ENCODE peak calls at places on chromosome 10, in six cellular contexts. One of them, this sample, is unnamed.

GRCh38 chr10:124614003-124614659 is 130.0 kb downstream of the FAM53B start:
- DNase-seq in B cell: no peak
- DNase-seq in stimulated activated CD8-positive, alpha-beta memory T cell treated with anti-CD3 and anti-CD28 coated beads, Interleukin-7, amount 100 ng/mL, for 1 hour: no peak
- DNase-seq in CD8-positive, alpha-beta T cell: no peak
- DNase-seq in fibroblast of lung: no peak
- DNase-seq in ELF-1: no peak
- DNase-seq in this sample: no peak

GRCh38 chr10:124086787-124087671 is 6.4 kb downstream of the CHST15 start:
- DNase-seq in B cell: no peak
- DNase-seq in stimulated activated CD8-positive, alpha-beta memory T cell treated with anti-CD3 and anti-CD28 coated beads, Interleukin-7, amount 100 ng/mL, for 1 hour: no peak
- DNase-seq in CD8-positive, alpha-beta T cell: no peak
- DNase-seq in fibroblast of lung: no peak
- DNase-seq in ELF-1: no peak
- DNase-seq in this sample: no peak

GRCh38 chr10:73850863-73851461 is 23.4 kb downstream of the CAMK2G start:
- DNase-seq in B cell: no peak
- DNase-seq in stimulated activated CD8-positive, alpha-beta memory T cell treated with anti-CD3 and anti-CD28 coated beads, Interleukin-7, amount 100 ng/mL, for 1 hour: no peak
- DNase-seq in CD8-positive, alpha-beta T cell: no peak
- DNase-seq in fibroblast of lung: no peak
- DNase-seq in ELF-1: peak
- DNase-seq in this sample: no peak

GRCh38 chr10:104099941-104100340 is 14.3 kb upstream of the COL17A1 start:
- DNase-seq in B cell: no peak
- DNase-seq in stimulated activated CD8-positive, alpha-beta memory T cell treated with anti-CD3 and anti-CD28 coated beads, Interleukin-7, amount 100 ng/mL, for 1 hour: no peak
- DNase-seq in CD8-positive, alpha-beta T cell: no peak
- DNase-seq in fibroblast of lung: no peak
- DNase-seq in ELF-1: no peak
- DNase-seq in this sample: no peak

GRCh38 chr10:11415095-11415494 is 196.4 kb downstream of the USP6NL start:
- DNase-seq in B cell: no peak
- DNase-seq in stimulated activated CD8-positive, alpha-beta memory T cell treated with anti-CD3 and anti-CD28 coated beads, Interleukin-7, amount 100 ng/mL, for 1 hour: no peak
- DNase-seq in CD8-positive, alpha-beta T cell: no peak
- DNase-seq in fibroblast of lung: no peak
- DNase-seq in ELF-1: no peak
- DNase-seq in this sample: no peak

GRCh38 chr10:18005781-18006456 is 54.2 kb downstream of the SLC39A12 start:
- DNase-seq in B cell: no peak
- DNase-seq in stimulated activated CD8-positive, alpha-beta memory T cell treated with anti-CD3 and anti-CD28 coated beads, Interleukin-7, amount 100 ng/mL, for 1 hour: no peak
- DNase-seq in CD8-positive, alpha-beta T cell: no peak
- DNase-seq in fibroblast of lung: peak
- DNase-seq in ELF-1: no peak
- DNase-seq in this sample: no peak

GRCh38 chr10:127372361-127372760 is 176.0 kb upstream of the INSYN2A start:
- DNase-seq in B cell: no peak
- DNase-seq in stimulated activated CD8-positive, alpha-beta memory T cell treated with anti-CD3 and anti-CD28 coated beads, Interleukin-7, amount 100 ng/mL, for 1 hour: no peak
- DNase-seq in CD8-positive, alpha-beta T cell: no peak
- DNase-seq in fibroblast of lung: no peak
- DNase-seq in ELF-1: no peak
- DNase-seq in this sample: no peak

GRCh38 chr10:37747081-37747480 is 110.3 kb downstream of the ZNF248 start:
- DNase-seq in B cell: no peak
- DNase-seq in stimulated activated CD8-positive, alpha-beta memory T cell treated with anti-CD3 and anti-CD28 coated beads, Interleukin-7, amount 100 ng/mL, for 1 hour: no peak
- DNase-seq in CD8-positive, alpha-beta T cell: no peak
- DNase-seq in fibroblast of lung: no peak
- DNase-seq in ELF-1: no peak
- DNase-seq in this sample: no peak

GRCh38 chr10:123991622-123992570 is 100.3 kb upstream of the CPXM2 start:
- DNase-seq in B cell: no peak
- DNase-seq in stimulated activated CD8-positive, alpha-beta memory T cell treated with anti-CD3 and anti-CD28 coated beads, Interleukin-7, amount 100 ng/mL, for 1 hour: no peak
- DNase-seq in CD8-positive, alpha-beta T cell: no peak
- DNase-seq in fibroblast of lung: no peak
- DNase-seq in ELF-1: no peak
- DNase-seq in this sample: no peak

GRCh38 chr10:79416578-79417255 is 28.7 kb downstream of the ZCCHC24 start:
- DNase-seq in B cell: no peak
- DNase-seq in stimulated activated CD8-positive, alpha-beta memory T cell treated with anti-CD3 and anti-CD28 coated beads, Interleukin-7, amount 100 ng/mL, for 1 hour: no peak
- DNase-seq in CD8-positive, alpha-beta T cell: no peak
- DNase-seq in fibroblast of lung: no peak
- DNase-seq in ELF-1: no peak
- DNase-seq in this sample: no peak

GRCh38 chr10:124741281-124741921 is 2.8 kb downstream of the FAM53B start:
- DNase-seq in B cell: peak
- DNase-seq in stimulated activated CD8-positive, alpha-beta memory T cell treated with anti-CD3 and anti-CD28 coated beads, Interleukin-7, amount 100 ng/mL, for 1 hour: peak
- DNase-seq in CD8-positive, alpha-beta T cell: peak
- DNase-seq in fibroblast of lung: peak
- DNase-seq in ELF-1: peak
- DNase-seq in this sample: peak

GRCh38 chr10:109866168-109866994 is 56.9 kb downstream of the XPNPEP1 start:
- DNase-seq in B cell: no peak
- DNase-seq in stimulated activated CD8-positive, alpha-beta memory T cell treated with anti-CD3 and anti-CD28 coated beads, Interleukin-7, amount 100 ng/mL, for 1 hour: no peak
- DNase-seq in CD8-positive, alpha-beta T cell: no peak
- DNase-seq in fibroblast of lung: peak
- DNase-seq in ELF-1: peak
- DNase-seq in this sample: no peak

GRCh38 chr10:17782921-17783665 is 26.1 kb upstream of the MRC1 start:
- DNase-seq in B cell: no peak
- DNase-seq in stimulated activated CD8-positive, alpha-beta memory T cell treated with anti-CD3 and anti-CD28 coated beads, Interleukin-7, amount 100 ng/mL, for 1 hour: no peak
- DNase-seq in CD8-positive, alpha-beta T cell: no peak
- DNase-seq in fibroblast of lung: no peak
- DNase-seq in ELF-1: no peak
- DNase-seq in this sample: no peak

GRCh38 chr10:122258136-122259074 is 12.7 kb upstream of the BTBD16 start:
- DNase-seq in B cell: no peak
- DNase-seq in stimulated activated CD8-positive, alpha-beta memory T cell treated with anti-CD3 and anti-CD28 coated beads, Interleukin-7, amount 100 ng/mL, for 1 hour: no peak
- DNase-seq in CD8-positive, alpha-beta T cell: no peak
- DNase-seq in fibroblast of lung: peak
- DNase-seq in ELF-1: no peak
- DNase-seq in this sample: no peak

GRCh38 chr10:84478155-84478554 is 149.8 kb downstream of the CCSER2 start:
- DNase-seq in B cell: no peak
- DNase-seq in stimulated activated CD8-positive, alpha-beta memory T cell treated with anti-CD3 and anti-CD28 coated beads, Interleukin-7, amount 100 ng/mL, for 1 hour: no peak
- DNase-seq in CD8-positive, alpha-beta T cell: no peak
- DNase-seq in fibroblast of lung: no peak
- DNase-seq in ELF-1: no peak
- DNase-seq in this sample: no peak

GRCh38 chr10:78712147-78712546 is 356.6 kb upstream of the ZMIZ1 start:
- DNase-seq in B cell: no peak
- DNase-seq in stimulated activated CD8-positive, alpha-beta memory T cell treated with anti-CD3 and anti-CD28 coated beads, Interleukin-7, amount 100 ng/mL, for 1 hour: no peak
- DNase-seq in CD8-positive, alpha-beta T cell: no peak
- DNase-seq in fibroblast of lung: no peak
- DNase-seq in ELF-1: no peak
- DNase-seq in this sample: no peak

GRCh38 chr10:110141747-110142625 is 65.4 kb upstream of the MXI1 start:
- DNase-seq in B cell: no peak
- DNase-seq in stimulated activated CD8-positive, alpha-beta memory T cell treated with anti-CD3 and anti-CD28 coated beads, Interleukin-7, amount 100 ng/mL, for 1 hour: no peak
- DNase-seq in CD8-positive, alpha-beta T cell: no peak
- DNase-seq in fibroblast of lung: no peak
- DNase-seq in ELF-1: no peak
- DNase-seq in this sample: peak

GRCh38 chr10:14917827-14918226 is 36.1 kb downstream of the DCLRE1C start:
- DNase-seq in B cell: no peak
- DNase-seq in stimulated activated CD8-positive, alpha-beta memory T cell treated with anti-CD3 and anti-CD28 coated beads, Interleukin-7, amount 100 ng/mL, for 1 hour: no peak
- DNase-seq in CD8-positive, alpha-beta T cell: no peak
- DNase-seq in fibroblast of lung: no peak
- DNase-seq in ELF-1: no peak
- DNase-seq in this sample: no peak

GRCh38 chr10:71766717-71767419 is 6.5 kb downstream of the VSIR start:
- DNase-seq in B cell: peak
- DNase-seq in stimulated activated CD8-positive, alpha-beta memory T cell treated with anti-CD3 and anti-CD28 coated beads, Interleukin-7, amount 100 ng/mL, for 1 hour: no peak
- DNase-seq in CD8-positive, alpha-beta T cell: no peak
- DNase-seq in fibroblast of lung: peak
- DNase-seq in ELF-1: peak
- DNase-seq in this sample: no peak

GRCh38 chr10:96585726-96586418 is 940 bp downstream of the TM9SF3 start:
- DNase-seq in B cell: no peak
- DNase-seq in stimulated activated CD8-positive, alpha-beta memory T cell treated with anti-CD3 and anti-CD28 coated beads, Interleukin-7, amount 100 ng/mL, for 1 hour: no peak
- DNase-seq in CD8-positive, alpha-beta T cell: peak
- DNase-seq in fibroblast of lung: peak
- DNase-seq in ELF-1: peak
- DNase-seq in this sample: no peak

GRCh38 chr10:118246340-118247247 is 95.5 kb downstream of the FAM204A start:
- DNase-seq in B cell: no peak
- DNase-seq in stimulated activated CD8-positive, alpha-beta memory T cell treated with anti-CD3 and anti-CD28 coated beads, Interleukin-7, amount 100 ng/mL, for 1 hour: no peak
- DNase-seq in CD8-positive, alpha-beta T cell: no peak
- DNase-seq in fibroblast of lung: no peak
- DNase-seq in ELF-1: peak
- DNase-seq in this sample: no peak

GRCh38 chr10:42645103-42645502 is 6.7 kb upstream of the ZNF33B start:
- DNase-seq in B cell: no peak
- DNase-seq in stimulated activated CD8-positive, alpha-beta memory T cell treated with anti-CD3 and anti-CD28 coated beads, Interleukin-7, amount 100 ng/mL, for 1 hour: no peak
- DNase-seq in CD8-positive, alpha-beta T cell: no peak
- DNase-seq in fibroblast of lung: no peak
- DNase-seq in ELF-1: peak
- DNase-seq in this sample: no peak

GRCh38 chr10:89427629-89428028 is 13.3 kb downstream of the IFIT5 start:
- DNase-seq in B cell: no peak
- DNase-seq in stimulated activated CD8-positive, alpha-beta memory T cell treated with anti-CD3 and anti-CD28 coated beads, Interleukin-7, amount 100 ng/mL, for 1 hour: no peak
- DNase-seq in CD8-positive, alpha-beta T cell: no peak
- DNase-seq in fibroblast of lung: peak
- DNase-seq in ELF-1: no peak
- DNase-seq in this sample: no peak

GRCh38 chr10:7084255-7085005 is 326.4 kb downstream of the SFMBT2 start:
- DNase-seq in B cell: no peak
- DNase-seq in stimulated activated CD8-positive, alpha-beta memory T cell treated with anti-CD3 and anti-CD28 coated beads, Interleukin-7, amount 100 ng/mL, for 1 hour: no peak
- DNase-seq in CD8-positive, alpha-beta T cell: no peak
- DNase-seq in fibroblast of lung: peak
- DNase-seq in ELF-1: no peak
- DNase-seq in this sample: peak

GRCh38 chr10:92845926-92846325 is 2.4 kb upstream of the EXOC6 start:
- DNase-seq in B cell: no peak
- DNase-seq in stimulated activated CD8-positive, alpha-beta memory T cell treated with anti-CD3 and anti-CD28 coated beads, Interleukin-7, amount 100 ng/mL, for 1 hour: no peak
- DNase-seq in CD8-positive, alpha-beta T cell: no peak
- DNase-seq in fibroblast of lung: no peak
- DNase-seq in ELF-1: no peak
- DNase-seq in this sample: peak

GRCh38 chr10:99279626-99280111 is 44.0 kb upstream of the HPSE2 start:
- DNase-seq in B cell: no peak
- DNase-seq in stimulated activated CD8-positive, alpha-beta memory T cell treated with anti-CD3 and anti-CD28 coated beads, Interleukin-7, amount 100 ng/mL, for 1 hour: no peak
- DNase-seq in CD8-positive, alpha-beta T cell: no peak
- DNase-seq in fibroblast of lung: peak
- DNase-seq in ELF-1: no peak
- DNase-seq in this sample: no peak

GRCh38 chr10:82982110-82982608 is 1107.2 kb downstream of the NRG3 start:
- DNase-seq in B cell: no peak
- DNase-seq in stimulated activated CD8-positive, alpha-beta memory T cell treated with anti-CD3 and anti-CD28 coated beads, Interleukin-7, amount 100 ng/mL, for 1 hour: no peak
- DNase-seq in CD8-positive, alpha-beta T cell: no peak
- DNase-seq in fibroblast of lung: peak
- DNase-seq in ELF-1: no peak
- DNase-seq in this sample: no peak

GRCh38 chr10:115963848-115964247 is 309.2 kb downstream of the GFRA1 start:
- DNase-seq in B cell: no peak
- DNase-seq in stimulated activated CD8-positive, alpha-beta memory T cell treated with anti-CD3 and anti-CD28 coated beads, Interleukin-7, amount 100 ng/mL, for 1 hour: no peak
- DNase-seq in CD8-positive, alpha-beta T cell: no peak
- DNase-seq in fibroblast of lung: no peak
- DNase-seq in ELF-1: peak
- DNase-seq in this sample: no peak

GRCh38 chr10:79444243-79445119 is 943 bp downstream of the ZCCHC24 start:
- DNase-seq in B cell: peak
- DNase-seq in stimulated activated CD8-positive, alpha-beta memory T cell treated with anti-CD3 and anti-CD28 coated beads, Interleukin-7, amount 100 ng/mL, for 1 hour: no peak
- DNase-seq in CD8-positive, alpha-beta T cell: peak
- DNase-seq in fibroblast of lung: peak
- DNase-seq in ELF-1: peak
- DNase-seq in this sample: peak

GRCh38 chr10:25105753-25106260 is 69.0 kb upstream of the GPR158 start:
- DNase-seq in B cell: no peak
- DNase-seq in stimulated activated CD8-positive, alpha-beta memory T cell treated with anti-CD3 and anti-CD28 coated beads, Interleukin-7, amount 100 ng/mL, for 1 hour: no peak
- DNase-seq in CD8-positive, alpha-beta T cell: no peak
- DNase-seq in fibroblast of lung: no peak
- DNase-seq in ELF-1: no peak
- DNase-seq in this sample: no peak

GRCh38 chr10:33703897-33704825 is 369.7 kb upstream of the NRP1 start:
- DNase-seq in B cell: no peak
- DNase-seq in stimulated activated CD8-positive, alpha-beta memory T cell treated with anti-CD3 and anti-CD28 coated beads, Interleukin-7, amount 100 ng/mL, for 1 hour: no peak
- DNase-seq in CD8-positive, alpha-beta T cell: no peak
- DNase-seq in fibroblast of lung: peak
- DNase-seq in ELF-1: peak
- DNase-seq in this sample: no peak

GRCh38 chr10:84429926-84430520 is 101.6 kb downstream of the CCSER2 start:
- DNase-seq in B cell: peak
- DNase-seq in stimulated activated CD8-positive, alpha-beta memory T cell treated with anti-CD3 and anti-CD28 coated beads, Interleukin-7, amount 100 ng/mL, for 1 hour: peak
- DNase-seq in CD8-positive, alpha-beta T cell: peak
- DNase-seq in fibroblast of lung: peak
- DNase-seq in ELF-1: peak
- DNase-seq in this sample: peak

GRCh38 chr10:15352818-15353217 is 18.3 kb downstream of the FAM171A1 start:
- DNase-seq in B cell: no peak
- DNase-seq in stimulated activated CD8-positive, alpha-beta memory T cell treated with anti-CD3 and anti-CD28 coated beads, Interleukin-7, amount 100 ng/mL, for 1 hour: no peak
- DNase-seq in CD8-positive, alpha-beta T cell: no peak
- DNase-seq in fibroblast of lung: no peak
- DNase-seq in ELF-1: no peak
- DNase-seq in this sample: no peak

GRCh38 chr10:123109466-123109865 is 26.3 kb upstream of the HMX3 start:
- DNase-seq in B cell: no peak
- DNase-seq in stimulated activated CD8-positive, alpha-beta memory T cell treated with anti-CD3 and anti-CD28 coated beads, Interleukin-7, amount 100 ng/mL, for 1 hour: no peak
- DNase-seq in CD8-positive, alpha-beta T cell: no peak
- DNase-seq in fibroblast of lung: no peak
- DNase-seq in ELF-1: no peak
- DNase-seq in this sample: no peak

GRCh38 chr10:75042292-75042974 is 69.0 kb upstream of the SAMD8 start:
- DNase-seq in B cell: no peak
- DNase-seq in stimulated activated CD8-positive, alpha-beta memory T cell treated with anti-CD3 and anti-CD28 coated beads, Interleukin-7, amount 100 ng/mL, for 1 hour: no peak
- DNase-seq in CD8-positive, alpha-beta T cell: no peak
- DNase-seq in fibroblast of lung: peak
- DNase-seq in ELF-1: no peak
- DNase-seq in this sample: no peak

GRCh38 chr10:130254168-130255061 is 118.2 kb downstream of the GLRX3 start:
- DNase-seq in B cell: no peak
- DNase-seq in stimulated activated CD8-positive, alpha-beta memory T cell treated with anti-CD3 and anti-CD28 coated beads, Interleukin-7, amount 100 ng/mL, for 1 hour: no peak
- DNase-seq in CD8-positive, alpha-beta T cell: no peak
- DNase-seq in fibroblast of lung: no peak
- DNase-seq in ELF-1: no peak
- DNase-seq in this sample: no peak

GRCh38 chr10:88115968-88116367 is 252.5 kb downstream of the PTEN start:
- DNase-seq in B cell: no peak
- DNase-seq in stimulated activated CD8-positive, alpha-beta memory T cell treated with anti-CD3 and anti-CD28 coated beads, Interleukin-7, amount 100 ng/mL, for 1 hour: no peak
- DNase-seq in CD8-positive, alpha-beta T cell: no peak
- DNase-seq in fibroblast of lung: no peak
- DNase-seq in ELF-1: no peak
- DNase-seq in this sample: no peak

GRCh38 chr10:132248455-132249231 is 59.1 kb downstream of the STK32C start:
- DNase-seq in B cell: peak
- DNase-seq in stimulated activated CD8-positive, alpha-beta memory T cell treated with anti-CD3 and anti-CD28 coated beads, Interleukin-7, amount 100 ng/mL, for 1 hour: no peak
- DNase-seq in CD8-positive, alpha-beta T cell: peak
- DNase-seq in fibroblast of lung: no peak
- DNase-seq in ELF-1: peak
- DNase-seq in this sample: no peak